ENCODE peak calls at places on chromosomes 5 and 9, in seven cellular contexts. One of them, this sample, is unnamed.

GRCh38 chr5:139663752-139664151 is 15.6 kb downstream of the CXXC5 start:
- DNase-seq in stimulated activated CD4-positive, alpha-beta T cell treated with anti-CD3 and anti-CD28 coated beads, TNF-alpha, amount 100 ng/mL, for 48 hours: no peak
- DNase-seq in endothelial cell: no peak
- DNase-seq in Panc1: no peak
- DNase-seq in left cardiac atrium: no peak
- DNase-seq in psoas muscle: no peak
- DNase-seq in fibroblast of villous mesenchyme: no peak
- DNase-seq in this sample: no peak

GRCh38 chr9:36855443-36856315 is 178.4 kb downstream of the PAX5 start:
- DNase-seq in stimulated activated CD4-positive, alpha-beta T cell treated with anti-CD3 and anti-CD28 coated beads, TNF-alpha, amount 100 ng/mL, for 48 hours: peak; percentile 30
- DNase-seq in endothelial cell: peak; percentile 50
- DNase-seq in Panc1: peak; percentile 8
- DNase-seq in left cardiac atrium: no peak
- DNase-seq in psoas muscle: no peak
- DNase-seq in fibroblast of villous mesenchyme: no peak
- DNase-seq in this sample: peak; percentile 50

GRCh38 chr5:159185773-159186172 is 23.6 kb downstream of the RNF145 start:
- DNase-seq in stimulated activated CD4-positive, alpha-beta T cell treated with anti-CD3 and anti-CD28 coated beads, TNF-alpha, amount 100 ng/mL, for 48 hours: no peak
- DNase-seq in endothelial cell: no peak
- DNase-seq in Panc1: no peak
- DNase-seq in left cardiac atrium: no peak
- DNase-seq in psoas muscle: no peak
- DNase-seq in fibroblast of villous mesenchyme: no peak
- DNase-seq in this sample: no peak

GRCh38 chr9:134707031-134707680 is 65.6 kb downstream of the COL5A1 start:
- DNase-seq in stimulated activated CD4-positive, alpha-beta T cell treated with anti-CD3 and anti-CD28 coated beads, TNF-alpha, amount 100 ng/mL, for 48 hours: no peak
- DNase-seq in endothelial cell: no peak
- DNase-seq in Panc1: no peak
- DNase-seq in left cardiac atrium: peak; percentile 81
- DNase-seq in psoas muscle: peak; percentile 74
- DNase-seq in fibroblast of villous mesenchyme: peak; percentile 95
- DNase-seq in this sample: peak; percentile 93

GRCh38 chr9:98465799-98466198 is 210.3 kb upstream of the TBC1D2 start:
- DNase-seq in stimulated activated CD4-positive, alpha-beta T cell treated with anti-CD3 and anti-CD28 coated beads, TNF-alpha, amount 100 ng/mL, for 48 hours: no peak
- DNase-seq in endothelial cell: no peak
- DNase-seq in Panc1: no peak
- DNase-seq in left cardiac atrium: no peak
- DNase-seq in psoas muscle: no peak
- DNase-seq in fibroblast of villous mesenchyme: no peak
- DNase-seq in this sample: no peak

GRCh38 chr5:58968350-58968749 is 385.5 kb downstream of the RAB3C start:
- DNase-seq in stimulated activated CD4-positive, alpha-beta T cell treated with anti-CD3 and anti-CD28 coated beads, TNF-alpha, amount 100 ng/mL, for 48 hours: no peak
- DNase-seq in endothelial cell: no peak
- DNase-seq in Panc1: no peak
- DNase-seq in left cardiac atrium: no peak
- DNase-seq in psoas muscle: no peak
- DNase-seq in fibroblast of villous mesenchyme: no peak
- DNase-seq in this sample: no peak

GRCh38 chr5:57953830-57954229 is 471.2 kb upstream of the ACTBL2 start:
- DNase-seq in stimulated activated CD4-positive, alpha-beta T cell treated with anti-CD3 and anti-CD28 coated beads, TNF-alpha, amount 100 ng/mL, for 48 hours: no peak
- DNase-seq in endothelial cell: no peak
- DNase-seq in Panc1: no peak
- DNase-seq in left cardiac atrium: no peak
- DNase-seq in psoas muscle: no peak
- DNase-seq in fibroblast of villous mesenchyme: no peak
- DNase-seq in this sample: no peak

GRCh38 chr5:122141751-122142150 is 12.4 kb downstream of the ZNF474 start:
- DNase-seq in stimulated activated CD4-positive, alpha-beta T cell treated with anti-CD3 and anti-CD28 coated beads, TNF-alpha, amount 100 ng/mL, for 48 hours: no peak
- DNase-seq in endothelial cell: no peak
- DNase-seq in Panc1: no peak
- DNase-seq in left cardiac atrium: no peak
- DNase-seq in psoas muscle: no peak
- DNase-seq in fibroblast of villous mesenchyme: no peak
- DNase-seq in this sample: no peak

GRCh38 chr9:27110181-27110580 is 1.2 kb downstream of the TEK start:
- DNase-seq in stimulated activated CD4-positive, alpha-beta T cell treated with anti-CD3 and anti-CD28 coated beads, TNF-alpha, amount 100 ng/mL, for 48 hours: no peak
- DNase-seq in endothelial cell: no peak
- DNase-seq in Panc1: no peak
- DNase-seq in left cardiac atrium: no peak
- DNase-seq in psoas muscle: no peak
- DNase-seq in fibroblast of villous mesenchyme: no peak
- DNase-seq in this sample: no peak